ENCODE peak calls at places on chromosome 6, in eight cellular contexts. J is upper lobe of left lung, U is OCI-LY7, I is heart right ventricle, S is psoas muscle, Y is cardiac muscle cell, W is neural progenitor cell, G is adrenal gland. F is an unnamed sample. For H3K36me3 and H3K4me1, the result is how much of the 10 kb centered on the place peaks cover.

GRCh38 chr6:78243519-78243918 is 590.7 kb downstream of the MEI4 start:
- DNase-seq in Y (peak), U (no peak), S (no peak), G (no peak), I (no peak), J (no peak), W (no peak), F (no peak)

GRCh38 chr6:44563397-44563796 is 175.9 kb downstream of the CDC5L start:
- DNase-seq in W (no peak), G (no peak), Y (peak), S (no peak), I (peak), U (no peak), J (no peak), F (no peak)

GRCh38 chr6:159086033-159086618 is 41.3 kb upstream of the TAGAP start:
- DNase-seq in Y (no peak), W (no peak), G (no peak), S (no peak), I (no peak), J (no peak), U (no peak), F (no peak)

GRCh38 chr6:111355156-111355555 is 127.9 kb downstream of the REV3L start:
- DNase-seq in U (no peak), W (no peak), S (no peak), Y (no peak), I (no peak), G (no peak), J (no peak), F (no peak)

GRCh38 chr6:143457563-143458359 is 7.2 kb downstream of the PEX3 start:
- DNase-seq in W (no peak), J (no peak), G (no peak), Y (peak), U (no peak), I (no peak), S (no peak), F (no peak)

GRCh38 chr6:33721529-33721928 is 10.0 kb upstream of the UQCC2 start:
- DNase-seq in Y (no peak), G (no peak), S (no peak), I (no peak), J (no peak), W (no peak), U (no peak), F (no peak)

GRCh38 chr6:93418448-93419303 is 683 bp downstream of the EPHA7 start:
- DNase-seq in I (peak), S (peak), U (no peak), J (peak), G (no peak), Y (peak), W (peak), F (no peak)

GRCh38 chr6:104771258-104771832 is 88.4 kb downstream of the HACE1 start:
- DNase-seq in U (peak), J (no peak), Y (peak), S (no peak), I (no peak), G (no peak), W (no peak), F (no peak)

GRCh38 chr6:137581019-137581707 is 87.0 kb upstream of the OLIG3 start:
- DNase-seq in U (no peak), W (no peak), I (no peak), Y (no peak), S (no peak), G (no peak), J (no peak), F (no peak)

GRCh38 chr6:45577836-45578504 is 200.2 kb upstream of the SUPT3H start:
- DNase-seq in Y (peak), U (no peak), J (no peak), G (no peak), I (no peak), S (no peak), W (no peak), F (no peak)

GRCh38 chr6:45959534-45960195 is 56.0 kb downstream of the CLIC5 start:
- DNase-seq in Y (peak), S (no peak), U (no peak), I (no peak), J (no peak), W (no peak), G (no peak), F (no peak)

GRCh38 chr6:34982424-34982852 is 93.4 kb downstream of the ANKS1A start:
- DNase-seq in G (peak), W (peak), J (no peak), U (peak), Y (peak), I (no peak), S (no peak), F (no peak)

GRCh38 chr6:129895692-129896091 is 34.6 kb upstream of the TMEM244 start:
- DNase-seq in I (no peak), W (no peak), G (no peak), Y (no peak), J (no peak), U (no peak), S (no peak), F (no peak)

GRCh38 chr6:166282394-166283032 is 25.7 kb downstream of the PRR18 start:
- DNase-seq in J (no peak), G (no peak), U (no peak), W (no peak), Y (no peak), S (no peak), I (no peak), F (no peak)

GRCh38 chr6:119672725-119673124 is 323.2 kb upstream of the MAN1A1 start:
- DNase-seq in I (no peak), U (no peak), G (no peak), J (no peak), W (peak), Y (no peak), S (no peak), F (no peak)

GRCh38 chr6:122651604-122652003 is 41.4 kb downstream of the PKIB start:
- DNase-seq in Y (peak), S (no peak), U (no peak), J (no peak), G (no peak), W (no peak), I (no peak), F (no peak)

GRCh38 chr6:122651031-122651430 is 40.8 kb downstream of the PKIB start:
- DNase-seq in W (no peak), U (no peak), J (no peak), G (no peak), I (no peak), Y (peak), S (no peak), F (no peak)

GRCh38 chr6:122653094-122653493 is 42.9 kb downstream of the PKIB start:
- DNase-seq in W (no peak), G (no peak), U (no peak), Y (no peak), S (no peak), I (no peak), J (no peak), F (no peak)

GRCh38 chr6:122652431-122652830 is 42.2 kb downstream of the PKIB start:
- DNase-seq in J (no peak), S (no peak), Y (no peak), I (no peak), G (no peak), U (no peak), W (no peak), F (no peak)

DNA sequence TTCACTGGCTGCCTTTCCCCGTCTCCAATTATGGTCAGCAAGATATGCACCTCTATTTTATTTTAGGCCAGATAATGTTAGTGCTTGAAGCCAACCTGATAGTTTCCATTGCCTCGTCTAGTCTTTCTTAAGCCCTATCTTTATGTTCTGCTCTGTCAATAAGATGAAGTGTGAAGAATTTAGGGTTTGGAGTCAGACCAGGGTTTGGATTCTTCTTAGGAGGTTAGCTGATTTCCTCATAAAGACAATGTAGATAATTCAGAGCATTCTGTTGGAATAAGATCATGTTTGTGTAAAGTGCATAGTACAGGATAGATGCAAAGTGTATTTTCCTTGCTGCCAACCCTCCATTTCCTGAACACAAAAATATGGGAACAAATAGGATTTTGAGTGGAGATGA is 43.8 kb downstream of the PKIB start:
- DNase-seq in I (no peak), G (no peak), S (no peak), U (no peak), W (no peak), Y (peak), J (no peak), F (no peak)
- H3K27ac ChIP-seq in I (no peak), G (no peak), S (no peak), U (no peak), W (no peak), Y (no peak), J (no peak), F (no peak)

DNA sequence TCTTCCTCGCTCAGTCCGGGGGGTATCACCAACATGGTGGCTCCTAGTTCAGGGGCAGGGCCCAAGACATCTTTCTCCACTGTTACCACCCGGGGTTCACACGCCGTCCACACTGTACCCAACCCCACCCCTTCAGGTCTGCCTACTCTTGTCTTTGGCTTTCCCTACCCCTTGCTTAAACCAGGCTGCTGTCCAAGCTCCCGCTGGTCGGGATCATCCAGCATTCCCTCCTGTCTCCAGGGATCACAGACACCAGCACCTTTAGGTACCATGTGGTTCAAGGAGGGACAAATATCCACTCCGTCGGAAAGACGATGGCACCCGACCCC is 395 bp downstream of the NELFE start:
- DNase-seq in G (no peak), W (no peak), S (no peak), Y (no peak), I (no peak), U (no peak), J (no peak), F (no peak)
- H3K36me3 ChIP-seq in G (half or more), W (under half), S (under half), Y (under half), I (half or more), U (half or more), J (under half), F (half or more)

GRCh38 chr6:88380083-88380482 is 213.9 kb upstream of the CNR1 start:
- DNase-seq in U (no peak), Y (peak), G (peak), W (no peak), I (no peak), S (peak), J (no peak), F (no peak)

GRCh38 chr6:88378639-88379038 is 212.5 kb upstream of the CNR1 start:
- DNase-seq in S (no peak), U (no peak), I (no peak), Y (no peak), W (no peak), J (no peak), G (no peak), F (no peak)

GRCh38 chr6:88383183-88383582 is 217.0 kb upstream of the CNR1 start:
- DNase-seq in I (no peak), Y (no peak), J (no peak), W (no peak), G (no peak), U (no peak), S (no peak), F (no peak)

GRCh38 chr6:88380618-88381288 is 214.6 kb upstream of the CNR1 start:
- DNase-seq in I (no peak), J (no peak), U (no peak), W (peak), S (no peak), G (no peak), Y (no peak), F (no peak)

DNA sequence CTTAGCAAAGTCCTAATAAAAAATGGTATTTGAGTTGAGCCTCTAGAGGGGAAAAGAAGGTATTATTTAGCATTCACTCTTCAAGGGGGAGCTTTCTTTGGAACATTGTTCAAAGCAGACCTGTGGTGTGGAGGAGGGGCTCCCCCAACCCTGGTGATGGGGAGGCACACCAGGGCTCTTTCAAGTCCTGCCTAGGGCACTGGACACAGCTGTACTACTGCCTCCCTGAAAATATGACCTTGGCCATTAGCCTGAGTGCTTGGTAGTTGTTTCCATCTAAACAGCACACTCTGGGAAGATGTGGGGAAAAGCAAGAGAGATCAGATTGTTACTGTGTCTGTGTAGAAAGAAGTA is 215.1 kb upstream of the CNR1 start:
- DNase-seq in Y (no peak), S (no peak), G (no peak), W (no peak), U (no peak), J (no peak), I (no peak), F (no peak)
- H3K4me1 ChIP-seq in Y (under half), S (under half), G (under half), W (under half), U (under half), J (under half), I (under half), F (under half)

GRCh38 chr6:37612475-37612874 is 85.2 kb downstream of the MDGA1 start:
- DNase-seq in Y (no peak), U (no peak), I (no peak), S (no peak), G (no peak), J (no peak), W (no peak), F (no peak)
- H3K27ac ChIP-seq in Y (no peak), U (no peak), I (no peak), S (no peak), G (no peak), J (no peak), W (no peak), F (no peak)

GRCh38 chr6:7902221-7902620 is 8.4 kb downstream of the TXNDC5 start:
- DNase-seq in S (no peak), U (no peak), W (no peak), G (no peak), I (no peak), J (no peak), Y (no peak), F (no peak)

GRCh38 chr6:7904654-7905319 is 5.8 kb downstream of the TXNDC5 start:
- DNase-seq in W (no peak), J (no peak), I (no peak), S (peak), Y (no peak), G (no peak), U (no peak), F (no peak)

GRCh38 chr6:7902867-7903266 is 7.7 kb downstream of the TXNDC5 start:
- DNase-seq in W (no peak), Y (no peak), G (no peak), U (no peak), J (no peak), I (no peak), S (no peak), F (no peak)

GRCh38 chr6:7905416-7905815 is 5.2 kb downstream of the TXNDC5 start:
- DNase-seq in J (no peak), I (no peak), G (no peak), S (no peak), W (no peak), Y (peak), U (no peak), F (no peak)

GRCh38 chr6:7903673-7904072 is 6.9 kb downstream of the TXNDC5 start:
- DNase-seq in U (no peak), Y (no peak), W (no peak), I (no peak), G (no peak), S (no peak), J (no peak), F (no peak)
- H3K36me3 ChIP-seq in U (half or more), Y (under half), W (under half), I (half or more), G (half or more), S (under half), J (under half), F (under half)

GRCh38 chr6:31121131-31121790 is 1.0 kb upstream of the CDSN start:
- DNase-seq in J (no peak), W (no peak), G (no peak), I (no peak), U (no peak), S (no peak), Y (no peak), F (no peak)
- H3K4me1 ChIP-seq in J (under half), W (under half), G (under half), I (under half), U (under half), S (under half), Y (under half), F (under half)

DNA sequence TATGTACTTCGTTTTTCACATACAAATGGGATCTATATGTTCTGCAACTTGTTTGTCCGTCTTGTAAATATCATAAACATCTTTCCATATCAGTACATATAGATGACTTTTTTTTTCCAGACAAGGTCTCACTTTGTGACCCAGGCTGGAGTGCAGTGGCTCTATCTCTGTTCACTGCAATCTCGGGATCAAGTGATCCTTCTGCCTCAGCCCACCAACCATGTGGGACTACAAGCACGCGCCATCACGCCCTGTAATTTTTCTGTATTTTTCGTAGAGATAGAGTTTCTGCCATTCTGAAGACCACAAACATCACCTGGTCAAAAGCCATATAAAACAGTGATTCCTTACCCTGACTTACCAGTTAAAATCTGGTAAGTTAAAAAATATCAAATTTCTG is 37.7 kb upstream of the SYNCRIP start:
- DNase-seq in U (peak), I (no peak), S (no peak), Y (no peak), G (no peak), J (no peak), W (no peak), F (no peak)
- H3K27ac ChIP-seq in U (peak), I (no peak), S (no peak), Y (no peak), G (no peak), J (no peak), W (no peak), F (peak)

GRCh38 chr6:161217631-161218030 is 56.2 kb downstream of the AGPAT4 start:
- DNase-seq in S (no peak), I (no peak), W (no peak), U (no peak), J (peak), G (no peak), Y (no peak), F (no peak)

GRCh38 chr6:161216616-161217205 is 57.1 kb downstream of the AGPAT4 start:
- DNase-seq in U (no peak), S (no peak), Y (no peak), I (no peak), J (peak), W (no peak), G (no peak), F (no peak)

GRCh38 chr6:161215193-161215592 is 58.7 kb downstream of the AGPAT4 start:
- DNase-seq in J (no peak), W (no peak), Y (peak), I (no peak), U (no peak), G (no peak), S (no peak), F (no peak)

GRCh38 chr6:161214722-161215121 is 59.1 kb downstream of the AGPAT4 start:
- DNase-seq in G (no peak), J (no peak), S (no peak), Y (no peak), U (no peak), W (no peak), I (no peak), F (no peak)

DNA sequence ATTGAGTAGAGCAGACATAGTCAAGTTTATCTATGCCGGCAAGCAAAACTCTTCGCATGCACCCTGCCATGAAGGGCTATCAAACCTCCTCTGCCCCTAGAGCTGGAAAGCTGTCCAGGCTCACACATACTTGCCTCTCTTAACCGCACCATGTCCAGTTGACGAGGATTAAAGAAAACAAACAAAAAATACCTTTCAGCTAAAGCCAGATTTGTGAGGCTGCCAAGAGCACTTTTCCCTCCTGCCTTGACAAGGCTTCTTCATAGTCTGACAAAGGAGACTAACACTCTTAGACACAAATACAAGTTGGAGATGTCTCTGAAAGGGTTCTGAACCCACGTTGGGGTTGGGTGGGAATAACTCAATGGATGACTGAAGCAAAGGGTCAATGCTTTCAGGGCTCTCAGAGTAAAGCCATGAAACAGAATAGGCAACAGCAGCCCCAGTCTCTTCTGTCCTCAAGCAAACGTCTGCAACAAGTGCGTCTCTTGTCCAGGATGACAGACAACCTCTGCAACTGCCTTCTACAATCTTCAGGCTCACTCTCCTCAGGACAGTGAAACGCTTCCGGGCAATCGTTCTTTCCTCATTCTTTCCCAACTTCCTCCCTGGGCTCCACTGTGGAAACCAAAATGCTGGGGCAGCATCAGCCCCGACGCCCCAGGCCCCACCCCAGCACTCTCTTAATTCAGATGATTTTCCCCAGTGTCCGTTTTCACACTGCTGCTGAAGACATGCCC is 57.8 kb downstream of the AGPAT4 start:
- DNase-seq in S (no peak), G (no peak), U (no peak), I (no peak), W (no peak), J (no peak), Y (no peak), F (no peak)
- H3K36me3 ChIP-seq in S (under half), G (under half), U (under half), I (under half), W (under half), J (under half), Y (under half), F (under half)

F was measured in CD4-positive, CD25-positive, alpha-beta regulatory T cell.